ENCODE peak calls at places on chromosomes 6 and 20, in four cellular contexts. O is upper lobe of right lung, X is stomach, M is spleen. V is an unnamed sample.

GRCh38 chr6:122969999-122970398 is 26.0 kb upstream of the CLVS2 start:
- DNase-seq in M (no peak), O (no peak), X (no peak), V (no peak)

GRCh38 chr20:47998736-47999135 is 213.5 kb upstream of the SULF2 start:
- DNase-seq in M (no peak), O (no peak), X (no peak), V (no peak)

GRCh38 chr6:167341665-167342655 is 17.1 kb downstream of the TTLL2 start:
- DNase-seq in M (no peak), O (no peak), X (no peak), V (no peak)

GRCh38 chr6:17725083-17725482 is 18.4 kb upstream of the NUP153 start:
- DNase-seq in X (no peak), M (no peak), O (no peak), V (no peak)

GRCh38 chr20:23880426-23880825 is 878 bp upstream of the CST5 start:
- DNase-seq in O (no peak), M (no peak), X (no peak), V (no peak)

GRCh38 chr6:106256201-106256968 is 69.2 kb downstream of the ATG5 start:
- DNase-seq in O (no peak), X (no peak), M (no peak), V (no peak)

GRCh38 chr6:167567142-167568033 is 242.5 kb downstream of the TTLL2 start:
- DNase-seq in O (no peak), M (no peak), X (no peak), V (no peak)

GRCh38 chr20:53838311-53838873 is 232.0 kb downstream of the BCAS1 start:
- DNase-seq in O (no peak), X (no peak), M (no peak), V (no peak)

GRCh38 chr6:80605165-80605989 is 498.9 kb downstream of the BCKDHB start:
- DNase-seq in X (no peak), O (no peak), M (no peak), V (no peak)

GRCh38 chr6:125116710-125117109 is 36.9 kb upstream of the TPD52L1 start:
- DNase-seq in O (no peak), M (no peak), X (no peak), V (no peak)

GRCh38 chr6:35385457-35386202 is 43.3 kb downstream of the PPARD start:
- DNase-seq in M (no peak), X (no peak), O (no peak), V (no peak)

GRCh38 chr6:81486234-81486633 is 266.2 kb downstream of the TENT5A start:
- DNase-seq in M (no peak), O (no peak), X (no peak), V (no peak)

GRCh38 chr6:20791932-20792331 is 257.7 kb downstream of the CDKAL1 start:
- DNase-seq in X (no peak), O (no peak), M (no peak), V (no peak)

GRCh38 chr6:56840467-56841371 is 114.2 kb upstream of the BEND6 start:
- DNase-seq in M (no peak), O (no peak), X (no peak), V (no peak)

GRCh38 chr6:37311666-37312473 is 41.9 kb upstream of the RNF8 start:
- DNase-seq in X (no peak), M (no peak), O (no peak), V (no peak)

GRCh38 chr6:25883991-25884390 is 9.9 kb upstream of the SLC17A3 start:
- DNase-seq in X (no peak), M (no peak), O (no peak), V (no peak)

GRCh38 chr6:47734826-47735481 is 36.6 kb downstream of the ADGRF4 start:
- DNase-seq in X (no peak), M (no peak), O (no peak), V (no peak)

GRCh38 chr20:14989891-14990290 is 652.5 kb upstream of the FLRT3 start:
- DNase-seq in X (no peak), O (no peak), M (no peak), V (no peak)

GRCh38 chr6:96816182-96816888 is 20.9 kb downstream of the GPR63 start:
- DNase-seq in M (no peak), X (no peak), O (no peak), V (no peak)

GRCh38 chr20:50292324-50293243 is 102.0 kb downstream of the CEBPB start:
- DNase-seq in O (peak), M (peak), X (peak), V (peak)

GRCh38 chr6:82741325-82741995 is 324.2 kb downstream of the UBE3D start:
- DNase-seq in X (no peak), M (no peak), O (no peak), V (no peak)

GRCh38 chr6:170553686-170554085 is 483 bp upstream of the TBP start:
- DNase-seq in M (no peak), O (no peak), X (peak), V (no peak)

GRCh38 chr6:97497713-97498331 is 214.8 kb upstream of the MMS22L start:
- DNase-seq in M (peak), X (peak), O (peak), V (peak)

GRCh38 chr20:9955646-9956045 is 79.1 kb upstream of the ANKEF1 start:
- DNase-seq in M (no peak), X (no peak), O (no peak), V (no peak)

GRCh38 chr20:11890331-11891080 is 27.2 kb upstream of the BTBD3 start:
- DNase-seq in X (peak), M (peak), O (peak), V (peak)

GRCh38 chr6:166270706-166271375 is 37.4 kb downstream of the PRR18 start:
- DNase-seq in M (no peak), X (no peak), O (no peak), V (no peak)

GRCh38 chr6:11212625-11213024 is 19.8 kb downstream of the NEDD9 start:
- DNase-seq in X (no peak), O (no peak), M (no peak), V (no peak)

GRCh38 chr20:51533291-51534172 is 9.0 kb downstream of the NFATC2 start:
- DNase-seq in M (peak), X (no peak), O (no peak), V (no peak)

GRCh38 chr6:110853754-110854477 is 20.7 kb upstream of the AMD1 start:
- DNase-seq in M (no peak), X (no peak), O (no peak), V (no peak)

DNA sequence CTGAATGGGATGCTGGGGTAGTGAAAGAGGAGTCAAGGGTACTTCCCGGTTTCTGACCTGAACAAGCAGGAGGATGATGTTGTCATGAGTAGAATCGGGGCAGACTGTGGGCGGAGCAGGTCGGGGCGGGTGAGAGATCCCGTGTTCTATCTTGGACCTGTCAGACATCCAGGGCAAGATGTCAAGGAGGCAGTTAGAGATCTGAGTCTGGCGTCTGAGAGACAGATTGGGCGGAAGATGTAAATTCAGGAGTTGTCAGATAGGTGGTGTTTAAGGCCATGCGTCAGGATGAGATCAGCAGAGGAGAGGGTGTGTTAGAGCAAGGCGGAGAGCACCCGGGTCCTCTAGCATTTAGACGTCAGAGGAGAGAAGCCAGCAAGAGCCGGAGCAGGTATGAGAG is 115.5 kb downstream of the DLGAP4 start:
- DNase-seq in O (no peak), M (no peak), X (no peak), V (no peak)
- TF ChIP-seq CTCF in O (no peak), M (no peak), X (no peak), V (no peak)

GRCh38 chr6:7238526-7238899 is 74.5 kb downstream of the SSR1 start:
- DNase-seq in X (no peak), O (no peak), M (no peak), V (no peak)
- H3K27ac ChIP-seq in X (peak), O (peak), M (no peak), V (no peak)

DNA sequence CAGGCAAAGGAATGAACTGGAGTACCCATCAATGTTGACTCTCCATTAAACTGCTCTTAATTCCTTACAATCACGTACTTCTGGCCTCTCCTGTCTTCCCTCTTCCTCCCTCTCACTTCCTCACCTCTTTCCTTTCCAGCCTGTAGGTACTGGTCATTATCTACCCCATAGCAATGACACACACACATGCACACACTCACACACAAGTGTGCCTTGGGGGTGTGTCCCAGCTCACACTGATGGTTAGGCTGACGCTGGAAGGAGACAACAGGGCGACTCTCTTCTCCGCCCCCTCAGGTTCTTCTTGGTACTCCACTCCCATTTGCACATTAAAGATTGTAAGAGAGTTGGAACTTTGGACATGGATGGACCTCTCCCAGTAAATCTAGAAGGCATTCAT is 14.0 kb upstream of the SERPINB9 start:
- DNase-seq in M (no peak), O (no peak), X (no peak), V (no peak)
- TF ChIP-seq CTCF in M (no peak), O (no peak), X (no peak), V (no peak)

DNA sequence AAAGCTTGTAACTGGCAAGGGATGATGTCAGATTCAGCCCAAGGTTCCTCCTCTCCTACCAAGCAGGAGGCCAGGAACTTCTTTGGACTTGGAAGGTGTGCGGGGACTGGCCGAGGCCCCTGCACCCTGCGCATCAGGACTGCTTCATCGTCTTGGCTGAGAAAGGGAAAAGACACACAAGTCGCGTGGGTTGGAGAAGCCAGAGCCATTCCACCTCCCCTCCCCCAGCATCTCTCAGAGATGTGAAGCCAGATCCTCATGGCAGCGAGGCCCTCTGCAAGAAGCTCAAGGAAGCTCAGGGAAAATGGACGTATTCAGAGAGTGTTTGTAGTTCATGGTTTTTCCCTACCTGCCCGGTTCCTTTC is 14.4 kb downstream of the TNFAIP3 start:
- DNase-seq in M (no peak), O (no peak), X (no peak), V (no peak)
- H3K27ac ChIP-seq in M (peak), O (no peak), X (no peak), V (no peak)

V was measured in dorsolateral prefrontal cortex.